ENCODE peak calls at places on chromosomes 3 and 15, in four cellular contexts. U is HCT116, E is adrenal gland, G is heart left ventricle. B is an unnamed sample.

GRCh38 chr3:32089476-32089875 is 16.9 kb upstream of the GPD1L start:
- DNase-seq in U (no peak), E (no peak), G (no peak), B (no peak)

GRCh38 chr3:194308635-194309213 is 42.4 kb downstream of the CPN2 start:
- DNase-seq in U (no peak), E (no peak), G (peak), B (no peak)

GRCh38 chr3:107598926-107599754 is 76.4 kb downstream of the BBX start:
- DNase-seq in U (no peak), E (no peak), G (peak), B (peak)

GRCh38 chr15:82551646-82552247 is 11.5 kb upstream of the RPS17 start:
- DNase-seq in U (no peak), E (no peak), G (no peak), B (no peak)

GRCh38 chr15:91844928-91845327 is 8.6 kb upstream of the SLCO3A1 start:
- DNase-seq in U (no peak), E (no peak), G (no peak), B (no peak)

GRCh38 chr15:83398591-83398990 is 48.5 kb upstream of the SH3GL3 start:
- DNase-seq in U (no peak), E (no peak), G (no peak), B (no peak)

GRCh38 chr15:94555842-94556516 is 324.6 kb downstream of the MCTP2 start:
- DNase-seq in U (no peak), E (no peak), G (no peak), B (no peak)

GRCh38 chr3:51869304-51869703 is 6.1 kb downstream of the IQCF5 start:
- DNase-seq in U (no peak), E (no peak), G (no peak), B (no peak)

GRCh38 chr3:129162729-129163579 is 2.1 kb upstream of the ISY1 start:
- DNase-seq in U (no peak), E (no peak), G (no peak), B (peak)

GRCh38 chr15:48279608-48280007 is 51.6 kb upstream of the DUT start:
- DNase-seq in U (no peak), E (no peak), G (no peak), B (no peak)

GRCh38 chr3:197718904-197719303 is 17.8 kb downstream of the RUBCN start:
- DNase-seq in U (peak), E (peak), G (no peak), B (no peak)

GRCh38 chr3:112579232-112579631 is 17.4 kb downstream of the SLC35A5 start:
- DNase-seq in U (no peak), E (no peak), G (no peak), B (no peak)
- TF ChIP-seq POLR2A in U (no peak), E (no peak), G (no peak), B (no peak)

DNA sequence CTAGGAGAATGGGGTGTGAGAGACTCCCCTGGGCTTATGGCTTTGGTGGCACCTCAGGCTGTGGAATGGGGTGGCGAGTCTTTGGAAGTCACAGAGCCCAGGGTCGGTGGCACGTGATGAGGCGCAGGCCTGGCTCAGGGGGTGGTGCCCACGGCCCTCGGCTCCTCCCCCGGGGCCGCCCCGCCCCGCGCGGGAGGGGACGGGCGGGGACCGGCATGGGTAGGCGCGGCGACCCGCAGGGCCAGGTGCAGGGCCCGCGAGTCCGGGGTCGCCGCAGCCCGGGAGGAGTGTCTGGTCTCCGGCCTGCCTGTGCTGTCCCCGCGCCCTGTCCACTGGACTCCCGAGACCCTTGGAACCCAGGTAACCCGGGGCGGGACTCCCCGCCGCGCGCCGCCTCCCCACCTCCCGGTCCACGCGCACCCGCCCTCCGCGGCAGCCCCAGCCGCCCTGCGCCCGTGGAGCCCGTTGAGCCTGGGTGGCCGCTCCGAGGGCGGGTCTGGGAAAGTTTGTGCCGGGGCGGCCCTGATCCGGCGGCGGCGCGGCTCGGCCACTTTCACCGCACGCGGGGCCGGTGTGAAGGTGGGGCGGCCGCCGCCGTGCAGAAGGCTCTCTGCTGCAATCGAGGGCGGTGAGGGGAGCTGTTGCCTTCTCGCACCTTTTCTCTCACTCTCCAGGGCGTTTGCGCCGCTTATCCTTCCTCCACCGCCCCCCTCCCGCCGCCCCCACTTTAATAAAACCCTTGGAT is at the start of gene PAQR5:
- DNase-seq in U (no peak), E (peak), G (peak), B (peak)
- TF ChIP-seq POLR2A in U (no peak), E (peak), G (no peak), B (no peak)

GRCh38 chr15:77036537-77037474 is 34.1 kb downstream of the TSPAN3 start:
- DNase-seq in U (no peak), E (peak), G (peak), B (no peak)
- TF ChIP-seq POLR2A in U (no peak), E (no peak), G (no peak), B (no peak)

GRCh38 chr3:191873741-191874140 is 412.8 kb downstream of the PYDC2 start:
- DNase-seq in U (no peak), E (no peak), G (no peak), B (no peak)
- TF ChIP-seq POLR2A in U (no peak), E (no peak), G (no peak), B (no peak)

GRCh38 chr3:132198601-132199000 is 118.6 kb upstream of the ACP3 start:
- DNase-seq in U (no peak), E (no peak), G (no peak), B (no peak)

GRCh38 chr3:132199451-132199850 is 117.8 kb upstream of the ACP3 start:
- DNase-seq in U (no peak), E (no peak), G (no peak), B (no peak)

DNA sequence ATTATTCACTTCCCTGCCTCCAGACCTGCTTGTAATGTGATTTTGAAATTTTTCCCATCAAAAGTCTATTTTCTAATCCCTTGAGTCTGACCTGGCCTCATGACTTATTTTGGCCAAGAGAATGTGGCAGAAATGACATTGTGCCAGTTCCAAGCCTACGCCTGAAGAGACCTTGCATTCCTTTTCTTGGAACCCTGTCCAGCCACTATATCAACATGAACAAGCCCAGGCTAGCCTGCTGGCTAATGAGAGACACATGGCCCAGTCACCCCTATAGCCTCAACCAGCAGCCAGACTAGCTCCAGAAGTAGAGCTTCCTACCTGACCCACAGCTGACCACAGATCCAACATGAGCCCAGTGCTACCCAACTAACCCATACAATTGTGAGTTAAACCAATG is 121.1 kb upstream of the ACP3 start:
- DNase-seq in U (no peak), E (peak), G (no peak), B (no peak)
- TF ChIP-seq POLR2A in U (no peak), E (no peak), G (no peak), B (no peak)